ENCODE peak calls at places on chromosome 5, in seven cellular contexts. C is IMR-90, A is fibroblast of the aortic adventitia, V is breast epithelium, H is AG10803, L is BJ, N is WERI-Rb-1. Q is an unnamed sample.

GRCh38 chr5:39266442-39266841 is 47.1 kb upstream of the FYB1 start:
- DNase-seq in N (no peak), H (peak), L (peak), A (no peak), V (no peak), C (peak), Q (no peak)

GRCh38 chr5:51621156-51621555 is 237.9 kb downstream of the ISL1 start:
- DNase-seq in N (no peak), C (no peak), H (no peak), V (no peak), A (no peak), L (peak), Q (no peak)

GRCh38 chr5:175195698-175196656 is 248.0 kb downstream of the DRD1 start:
- DNase-seq in H (peak), C (peak), L (no peak), V (no peak), A (peak), N (no peak), Q (no peak)

GRCh38 chr5:64513492-64513891 is 7.7 kb downstream of the RGS7BP start:
- DNase-seq in L (no peak), H (no peak), V (no peak), N (no peak), A (no peak), C (no peak), Q (no peak)

GRCh38 chr5:96714450-96714849 is 52.3 kb downstream of the CAST start:
- DNase-seq in A (peak), N (no peak), C (no peak), L (no peak), V (no peak), H (no peak), Q (no peak)

GRCh38 chr5:147576646-147577535 is 67.0 kb upstream of the DPYSL3 start:
- DNase-seq in A (peak), H (peak), L (no peak), C (peak), N (peak), V (peak), Q (peak)

GRCh38 chr5:136034492-136034891 is 5.7 kb downstream of the TGFBI start:
- DNase-seq in A (no peak), L (no peak), C (no peak), N (no peak), V (no peak), H (no peak), Q (no peak)

GRCh38 chr5:98513378-98513777 is 260.1 kb upstream of the RGMB start:
- DNase-seq in L (no peak), N (no peak), H (no peak), C (no peak), V (no peak), A (no peak), Q (no peak)

GRCh38 chr5:109882546-109882945 is 192.8 kb downstream of the MAN2A1 start:
- DNase-seq in N (no peak), H (no peak), V (no peak), A (no peak), C (no peak), L (no peak), Q (no peak)

GRCh38 chr5:130216306-130216705 is 312.0 kb downstream of the CHSY3 start:
- DNase-seq in V (no peak), N (no peak), H (no peak), C (no peak), L (no peak), A (no peak), Q (no peak)

GRCh38 chr5:83764101-83764500 is 43.4 kb upstream of the HAPLN1 start:
- DNase-seq in A (no peak), C (no peak), H (peak), L (no peak), N (no peak), V (no peak), Q (no peak)

GRCh38 chr5:125408582-125409069 is 662.2 kb upstream of the ZNF608 start:
- DNase-seq in A (peak), N (peak), V (no peak), H (peak), C (peak), L (peak), Q (no peak)

GRCh38 chr5:71456362-71456743 is 902 bp downstream of the BDP1 start:
- DNase-seq in V (no peak), H (no peak), N (no peak), L (no peak), C (no peak), A (no peak), Q (no peak)

GRCh38 chr5:23482642-23483041 is 24.8 kb upstream of the PRDM9 start:
- DNase-seq in A (no peak), L (no peak), V (no peak), C (no peak), H (no peak), N (no peak), Q (no peak)

GRCh38 chr5:139407517-139407916 is 3.6 kb upstream of the SPATA24 start:
- DNase-seq in L (no peak), H (no peak), C (no peak), A (no peak), N (no peak), V (no peak), Q (no peak)

GRCh38 chr5:15926586-15926985 is 253.0 kb downstream of the MARCHF11 start:
- DNase-seq in A (peak), V (no peak), L (no peak), C (peak), H (no peak), N (no peak), Q (no peak)

GRCh38 chr5:135737701-135738563 is 96.5 kb upstream of the SLC25A48 start:
- DNase-seq in C (no peak), L (no peak), N (peak), H (no peak), A (no peak), V (no peak), Q (no peak)

GRCh38 chr5:158390556-158390955 is 531.6 kb upstream of the CLINT1 start:
- DNase-seq in L (no peak), A (peak), C (peak), H (peak), V (no peak), N (no peak), Q (no peak)

GRCh38 chr5:16656561-16657191 is 39.9 kb upstream of the RETREG1 start:
- DNase-seq in C (no peak), N (no peak), L (no peak), H (peak), A (peak), V (peak), Q (no peak)

GRCh38 chr5:153159611-153160010 is 330.9 kb upstream of the GRIA1 start:
- DNase-seq in L (peak), C (no peak), V (no peak), H (peak), N (no peak), A (peak), Q (no peak)

GRCh38 chr5:126837907-126838539 is 61.1 kb downstream of the LMNB1 start:
- DNase-seq in C (peak), A (peak), L (no peak), V (no peak), H (peak), N (no peak), Q (no peak)
- TF ChIP-seq CTCF in C (peak), A (peak), L (peak), V (no peak), H (peak), N (no peak), Q (peak)

GRCh38 chr5:148829734-148830133 is 3.3 kb downstream of the ADRB2 start:
- DNase-seq in N (no peak), A (no peak), V (no peak), H (no peak), L (no peak), C (no peak), Q (no peak)
- H3K4me3 ChIP-seq in N (no peak), A (no peak), V (peak), H (no peak), L (no peak), C (no peak), Q (no peak)

DNA sequence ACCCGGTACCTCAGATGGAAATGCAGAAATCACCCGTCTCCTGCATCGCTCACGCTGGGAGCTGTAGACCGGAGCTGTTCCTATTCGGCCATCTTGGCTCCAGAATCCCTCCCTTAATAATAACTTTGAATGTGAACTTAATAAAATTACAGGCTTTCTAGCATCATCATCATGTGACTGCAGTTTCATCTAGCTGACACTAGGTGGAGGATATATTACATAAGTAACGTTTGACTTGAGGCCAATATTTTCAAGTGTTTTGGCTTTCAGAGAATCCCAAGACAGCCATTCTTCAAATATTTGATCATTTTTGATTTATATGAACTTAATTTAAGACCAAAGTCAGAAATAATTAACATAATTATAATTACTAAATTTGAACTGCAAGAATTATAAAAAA is 474.9 kb upstream of the CDH10 start:
- DNase-seq in V (no peak), C (no peak), A (no peak), N (no peak), H (peak), L (no peak), Q (no peak)
- TF ChIP-seq CTCF in V (no peak), C (no peak), A (peak), N (peak), H (peak), L (no peak), Q (peak)

GRCh38 chr5:141914797-141915196 is 8.9 kb upstream of the DELE1 start:
- DNase-seq in C (no peak), H (no peak), A (no peak), L (no peak), N (no peak), V (no peak), Q (no peak)

GRCh38 chr5:141916522-141916921 is 7.1 kb upstream of the DELE1 start:
- DNase-seq in A (no peak), C (no peak), V (no peak), N (no peak), L (no peak), H (no peak), Q (no peak)

GRCh38 chr5:141913560-141913959 is 10.1 kb upstream of the DELE1 start:
- DNase-seq in L (no peak), H (no peak), N (no peak), C (no peak), A (no peak), V (no peak), Q (no peak)

GRCh38 chr5:141915881-141916336 is 7.8 kb upstream of the DELE1 start:
- DNase-seq in V (no peak), H (no peak), N (no peak), L (no peak), C (no peak), A (no peak), Q (no peak)

GRCh38 chr5:141914154-141914743 is 9.4 kb upstream of the DELE1 start:
- DNase-seq in V (no peak), C (no peak), H (no peak), L (no peak), N (no peak), A (no peak), Q (peak)
- H3K4me3 ChIP-seq in V (peak), C (no peak), H (peak), L (peak), N (no peak), A (peak), Q (peak)

DNA sequence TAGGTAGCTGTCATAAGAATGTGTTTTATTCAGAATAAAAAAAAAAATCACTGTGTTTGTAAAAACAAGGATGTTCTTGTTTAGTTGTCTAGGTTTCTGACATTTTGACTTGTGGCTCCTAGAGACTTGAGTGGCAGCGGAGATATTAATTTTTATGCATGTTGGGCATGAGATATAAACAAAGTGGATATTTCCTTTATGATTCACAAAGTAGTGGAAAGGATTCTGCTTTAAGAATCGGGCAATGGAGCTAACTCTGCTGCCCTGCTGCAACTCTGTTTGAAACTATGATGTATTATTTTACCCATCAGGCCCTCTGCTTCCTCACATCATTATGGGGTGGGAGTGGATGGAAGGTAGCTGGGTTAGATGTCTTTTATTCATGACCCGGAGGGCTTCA is 94.0 kb upstream of the CD180 start:
- DNase-seq in L (no peak), C (no peak), N (no peak), V (no peak), H (no peak), A (no peak), Q (no peak)
- TF ChIP-seq CTCF in L (no peak), C (no peak), N (no peak), V (no peak), H (no peak), A (no peak), Q (no peak)

GRCh38 chr5:1874820-1875219 is 7.9 kb downstream of the IRX4 start:
- DNase-seq in H (no peak), L (no peak), V (no peak), A (no peak), C (no peak), N (peak), Q (no peak)

GRCh38 chr5:1874348-1874747 is 8.4 kb downstream of the IRX4 start:
- DNase-seq in N (no peak), H (no peak), V (no peak), A (no peak), C (no peak), L (no peak), Q (no peak)

GRCh38 chr5:1875843-1876671 is 6.7 kb downstream of the IRX4 start:
- DNase-seq in C (no peak), V (no peak), H (no peak), N (no peak), L (no peak), A (no peak), Q (no peak)

GRCh38 chr5:1876708-1877433 is 5.9 kb downstream of the IRX4 start:
- DNase-seq in C (no peak), H (no peak), L (no peak), A (no peak), N (no peak), V (no peak), Q (no peak)

GRCh38 chr5:1875481-1875842 is 7.3 kb downstream of the IRX4 start:
- DNase-seq in C (no peak), V (no peak), L (no peak), N (no peak), A (no peak), H (no peak), Q (no peak)
- H3K4me3 ChIP-seq in C (no peak), V (no peak), L (no peak), N (no peak), A (no peak), H (no peak), Q (no peak)

GRCh38 chr5:84985148-84985547 is 600.5 kb upstream of the EDIL3 start:
- DNase-seq in A (no peak), N (no peak), H (no peak), L (no peak), C (no peak), V (no peak), Q (no peak)

GRCh38 chr5:84983093-84983492 is 598.4 kb upstream of the EDIL3 start:
- DNase-seq in V (no peak), A (no peak), C (no peak), H (no peak), N (no peak), L (no peak), Q (no peak)

GRCh38 chr5:84986688-84987087 is 602.0 kb upstream of the EDIL3 start:
- DNase-seq in A (no peak), H (no peak), L (no peak), V (no peak), N (no peak), C (no peak), Q (no peak)
- TF ChIP-seq CTCF in A (no peak), H (no peak), L (no peak), V (no peak), N (no peak), C (no peak), Q (no peak)

GRCh38 chr5:93359958-93360305 is 221.1 kb downstream of the NR2F1-AS1 start:
- DNase-seq in A (no peak), V (no peak), C (no peak), N (no peak), H (no peak), L (no peak), Q (no peak)

GRCh38 chr5:93360436-93361100 is 220.5 kb downstream of the NR2F1-AS1 start:
- DNase-seq in V (no peak), N (no peak), L (no peak), A (no peak), H (no peak), C (no peak), Q (no peak)

GRCh38 chr5:93357686-93358085 is 223.3 kb downstream of the NR2F1-AS1 start:
- DNase-seq in N (no peak), H (no peak), V (no peak), L (no peak), C (no peak), A (no peak), Q (no peak)

GRCh38 chr5:93355691-93356090 is 225.3 kb downstream of the NR2F1-AS1 start:
- DNase-seq in N (no peak), C (no peak), V (no peak), H (no peak), A (no peak), L (no peak), Q (no peak)

DNA sequence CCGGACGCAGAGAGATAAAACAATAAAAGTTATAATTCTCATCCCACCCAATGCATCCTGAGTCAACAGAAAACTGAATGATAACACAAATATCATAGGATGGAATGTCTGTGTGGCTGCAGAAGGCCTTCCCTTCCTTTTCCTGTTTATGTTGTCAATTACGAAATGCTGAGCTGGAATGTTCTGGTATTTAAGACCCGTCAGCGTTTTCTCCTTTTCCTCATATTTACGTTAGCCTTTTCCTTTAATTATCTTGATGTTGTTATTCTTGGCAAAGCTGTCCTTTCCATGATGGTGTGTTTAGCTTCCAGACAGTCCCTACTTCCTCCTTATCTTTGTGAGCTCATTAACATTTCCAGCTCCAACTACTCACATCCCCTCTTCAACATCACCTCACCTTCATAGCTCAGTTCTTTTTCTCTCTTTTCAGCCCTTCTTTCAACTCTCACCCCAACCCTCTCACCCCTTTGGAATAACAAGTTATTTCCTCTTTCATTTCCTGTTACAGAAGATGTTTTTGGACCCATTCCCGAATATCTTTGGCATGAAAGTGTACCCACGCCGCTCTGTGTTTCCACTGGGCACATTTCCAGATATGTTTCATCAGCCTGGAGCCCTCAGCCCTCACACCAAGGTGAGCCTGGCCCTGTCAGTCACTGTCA is 221.6 kb downstream of the NR2F1-AS1 start:
- DNase-seq in C (peak), N (no peak), L (no peak), H (peak), A (peak), V (no peak), Q (no peak)
- H3K4me3 ChIP-seq in C (no peak), N (no peak), L (no peak), H (no peak), A (no peak), V (no peak), Q (no peak)

GRCh38 chr5:178415353-178415752 is 174.8 kb downstream of the COL23A1 start:
- DNase-seq in V (no peak), A (no peak), H (no peak), N (no peak), L (no peak), C (no peak), Q (no peak)
- TF ChIP-seq CTCF in V (no peak), A (no peak), H (no peak), N (no peak), L (no peak), C (no peak), Q (no peak)

Q was measured in testis.